ENCODE peak calls at places on chromosomes 3 and 15, in six cellular contexts. One of them, this sample, is unnamed.

GRCh38 chr3:43867673-43868072 is 176.9 kb downstream of the ABHD5 start:
- DNase-seq in A549: no peak
- DNase-seq in body of pancreas: no peak
- DNase-seq in heart left ventricle: no peak
- DNase-seq in tibial artery: no peak
- DNase-seq in CD8-positive, alpha-beta memory T cell: no peak
- DNase-seq in this sample: no peak

GRCh38 chr3:150251654-150252053 is 156.4 kb upstream of the TSC22D2 start:
- DNase-seq in A549: no peak
- DNase-seq in body of pancreas: no peak
- DNase-seq in heart left ventricle: no peak
- DNase-seq in tibial artery: no peak
- DNase-seq in CD8-positive, alpha-beta memory T cell: no peak
- DNase-seq in this sample: peak; percentile 55

GRCh38 chr15:70419046-70419445 is 321.3 kb upstream of the TLE3 start:
- DNase-seq in A549: no peak
- DNase-seq in body of pancreas: no peak
- DNase-seq in heart left ventricle: no peak
- DNase-seq in tibial artery: no peak
- DNase-seq in CD8-positive, alpha-beta memory T cell: no peak
- DNase-seq in this sample: no peak

GRCh38 chr3:52231502-52232278 is 6.2 kb upstream of the TLR9 start:
- DNase-seq in A549: peak; percentile 40
- DNase-seq in body of pancreas: peak; percentile 83
- DNase-seq in heart left ventricle: peak; percentile 80
- DNase-seq in tibial artery: no peak
- DNase-seq in CD8-positive, alpha-beta memory T cell: peak; percentile 87
- DNase-seq in this sample: peak; percentile 65

GRCh38 chr3:66363133-66363532 is 137.7 kb downstream of the LRIG1 start:
- DNase-seq in A549: no peak
- DNase-seq in body of pancreas: no peak
- DNase-seq in heart left ventricle: no peak
- DNase-seq in tibial artery: no peak
- DNase-seq in CD8-positive, alpha-beta memory T cell: no peak
- DNase-seq in this sample: no peak

GRCh38 chr3:38353151-38353550 is 6.6 kb downstream of the XYLB start:
- DNase-seq in A549: no peak
- DNase-seq in body of pancreas: no peak
- DNase-seq in heart left ventricle: no peak
- DNase-seq in tibial artery: no peak
- DNase-seq in CD8-positive, alpha-beta memory T cell: no peak
- DNase-seq in this sample: peak; percentile 45

GRCh38 chr3:188685789-188686188 is 486.0 kb upstream of the TPRG1 start:
- DNase-seq in A549: no peak
- DNase-seq in body of pancreas: no peak
- DNase-seq in heart left ventricle: no peak
- DNase-seq in tibial artery: no peak
- DNase-seq in CD8-positive, alpha-beta memory T cell: no peak
- DNase-seq in this sample: no peak

GRCh38 chr3:12367346-12367745 is 78.5 kb downstream of the PPARG start:
- DNase-seq in A549: no peak
- DNase-seq in body of pancreas: no peak
- DNase-seq in heart left ventricle: no peak
- DNase-seq in tibial artery: no peak
- DNase-seq in CD8-positive, alpha-beta memory T cell: no peak
- DNase-seq in this sample: no peak

GRCh38 chr3:182965861-182966366 is 14.4 kb downstream of the DCUN1D1 start:
- DNase-seq in A549: no peak
- DNase-seq in body of pancreas: no peak
- DNase-seq in heart left ventricle: no peak
- DNase-seq in tibial artery: no peak
- DNase-seq in CD8-positive, alpha-beta memory T cell: no peak
- DNase-seq in this sample: no peak

GRCh38 chr3:142027713-142028112 is 121.6 kb downstream of the TFDP2 start:
- DNase-seq in A549: no peak
- DNase-seq in body of pancreas: peak; percentile 50
- DNase-seq in heart left ventricle: no peak
- DNase-seq in tibial artery: no peak
- DNase-seq in CD8-positive, alpha-beta memory T cell: no peak
- DNase-seq in this sample: peak; percentile 49

GRCh38 chr3:154904328-154904727 is 175.8 kb upstream of the MME start:
- DNase-seq in A549: no peak
- DNase-seq in body of pancreas: no peak
- DNase-seq in heart left ventricle: no peak
- DNase-seq in tibial artery: no peak
- DNase-seq in CD8-positive, alpha-beta memory T cell: no peak
- DNase-seq in this sample: peak; percentile 22

GRCh38 chr3:32438596-32439344 is 47.1 kb downstream of the CMTM7 start:
- DNase-seq in A549: no peak
- DNase-seq in body of pancreas: no peak
- DNase-seq in heart left ventricle: no peak
- DNase-seq in tibial artery: no peak
- DNase-seq in CD8-positive, alpha-beta memory T cell: no peak
- DNase-seq in this sample: no peak

GRCh38 chr3:132433121-132433520 is 15.8 kb downstream of the DNAJC13 start:
- DNase-seq in A549: no peak
- DNase-seq in body of pancreas: no peak
- DNase-seq in heart left ventricle: no peak
- DNase-seq in tibial artery: no peak
- DNase-seq in CD8-positive, alpha-beta memory T cell: no peak
- DNase-seq in this sample: no peak

GRCh38 chr15:78360426-78360825 is 20.3 kb downstream of the CRABP1 start:
- DNase-seq in A549: no peak
- DNase-seq in body of pancreas: no peak
- DNase-seq in heart left ventricle: peak; percentile 69
- DNase-seq in tibial artery: peak; percentile 32
- DNase-seq in CD8-positive, alpha-beta memory T cell: no peak
- DNase-seq in this sample: peak; percentile 34

GRCh38 chr3:155370764-155371503 is 77.5 kb upstream of the STRIT1 start:
- DNase-seq in A549: no peak
- DNase-seq in body of pancreas: no peak
- DNase-seq in heart left ventricle: no peak
- DNase-seq in tibial artery: no peak
- DNase-seq in CD8-positive, alpha-beta memory T cell: no peak
- DNase-seq in this sample: no peak

GRCh38 chr3:146110156-146110555 is 50.8 kb downstream of the PLOD2 start:
- DNase-seq in A549: no peak
- DNase-seq in body of pancreas: no peak
- DNase-seq in heart left ventricle: no peak
- DNase-seq in tibial artery: no peak
- DNase-seq in CD8-positive, alpha-beta memory T cell: no peak
- DNase-seq in this sample: peak; percentile 69
- H3K4me1 ChIP-seq in A549: peaks cover 27% of the 10 kb centered on the region
- H3K4me1 ChIP-seq in body of pancreas: no peaks in the 10 kb centered on the region
- H3K4me1 ChIP-seq in heart left ventricle: no peaks in the 10 kb centered on the region
- H3K4me1 ChIP-seq in tibial artery: no peaks in the 10 kb centered on the region
- H3K4me1 ChIP-seq in CD8-positive, alpha-beta memory T cell: no peaks in the 10 kb centered on the region
- H3K4me1 ChIP-seq in this sample: no peaks in the 10 kb centered on the region

GRCh38 chr3:118354556-118354955 is 680.1 kb downstream of the IGSF11 start:
- DNase-seq in A549: no peak
- DNase-seq in body of pancreas: no peak
- DNase-seq in heart left ventricle: no peak
- DNase-seq in tibial artery: no peak
- DNase-seq in CD8-positive, alpha-beta memory T cell: no peak
- DNase-seq in this sample: no peak
- H3K9me3 ChIP-seq in A549: peaks cover 13% of the 10 kb centered on the region
- H3K9me3 ChIP-seq in body of pancreas: no peaks in the 10 kb centered on the region
- H3K9me3 ChIP-seq in heart left ventricle: no peaks in the 10 kb centered on the region
- H3K9me3 ChIP-seq in tibial artery: peaks cover 5% of the 10 kb centered on the region
- H3K9me3 ChIP-seq in CD8-positive, alpha-beta memory T cell: no peaks in the 10 kb centered on the region
- H3K9me3 ChIP-seq in this sample: no peaks in the 10 kb centered on the region

GRCh38 chr3:102237838-102238237 is 197.0 kb upstream of the ZPLD1 start:
- DNase-seq in A549: no peak
- DNase-seq in body of pancreas: no peak
- DNase-seq in heart left ventricle: no peak
- DNase-seq in tibial artery: no peak
- DNase-seq in CD8-positive, alpha-beta memory T cell: no peak
- DNase-seq in this sample: no peak

GRCh38 chr3:102237181-102237580 is 197.6 kb upstream of the ZPLD1 start:
- DNase-seq in A549: no peak
- DNase-seq in body of pancreas: no peak
- DNase-seq in heart left ventricle: no peak
- DNase-seq in tibial artery: no peak
- DNase-seq in CD8-positive, alpha-beta memory T cell: no peak
- DNase-seq in this sample: no peak

GRCh38 chr3:102230057-102230456 is 204.8 kb upstream of the ZPLD1 start:
- DNase-seq in A549: no peak
- DNase-seq in body of pancreas: no peak
- DNase-seq in heart left ventricle: no peak
- DNase-seq in tibial artery: no peak
- DNase-seq in CD8-positive, alpha-beta memory T cell: no peak
- DNase-seq in this sample: no peak

GRCh38 chr3:102235679-102236078 is 199.1 kb upstream of the ZPLD1 start:
- DNase-seq in A549: no peak
- DNase-seq in body of pancreas: no peak
- DNase-seq in heart left ventricle: no peak
- DNase-seq in tibial artery: no peak
- DNase-seq in CD8-positive, alpha-beta memory T cell: no peak
- DNase-seq in this sample: no peak

DNA sequence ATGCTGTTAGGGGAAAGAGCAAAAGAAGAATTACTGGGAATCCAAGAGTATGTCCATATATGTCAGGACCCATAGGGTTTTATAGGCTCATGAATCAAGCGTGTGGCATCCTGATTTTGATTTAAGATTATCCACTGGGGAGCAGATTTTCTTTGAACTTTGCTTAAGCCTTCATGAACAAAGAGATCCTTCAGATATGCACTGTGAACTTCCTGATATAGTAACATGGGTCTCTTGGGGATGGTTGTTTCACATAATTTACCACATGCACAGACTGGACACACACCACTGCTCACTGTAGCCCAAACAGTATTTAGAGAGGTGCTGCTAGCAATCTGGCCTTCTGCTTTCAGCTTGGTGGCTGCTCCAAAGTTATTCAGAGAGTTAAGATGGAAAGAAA is 200.9 kb upstream of the ZPLD1 start:
- DNase-seq in A549: no peak
- DNase-seq in body of pancreas: no peak
- DNase-seq in heart left ventricle: no peak
- DNase-seq in tibial artery: no peak
- DNase-seq in CD8-positive, alpha-beta memory T cell: no peak
- DNase-seq in this sample: no peak
- H3K4me1 ChIP-seq in A549: peaks cover 6% of the 10 kb centered on the region
- H3K4me1 ChIP-seq in body of pancreas: no peaks in the 10 kb centered on the region
- H3K4me1 ChIP-seq in heart left ventricle: no peaks in the 10 kb centered on the region
- H3K4me1 ChIP-seq in tibial artery: no peaks in the 10 kb centered on the region
- H3K4me1 ChIP-seq in CD8-positive, alpha-beta memory T cell: no peaks in the 10 kb centered on the region
- H3K4me1 ChIP-seq in this sample: no peaks in the 10 kb centered on the region

GRCh38 chr15:25068696-25069095 is 113.9 kb downstream of the SNRPN start:
- DNase-seq in A549: no peak
- DNase-seq in body of pancreas: no peak
- DNase-seq in heart left ventricle: peak; percentile 20
- DNase-seq in tibial artery: no peak
- DNase-seq in CD8-positive, alpha-beta memory T cell: no peak
- DNase-seq in this sample: no peak

GRCh38 chr15:25065876-25066275 is 111.1 kb downstream of the SNRPN start:
- DNase-seq in A549: no peak
- DNase-seq in body of pancreas: no peak
- DNase-seq in heart left ventricle: peak; percentile 8
- DNase-seq in tibial artery: no peak
- DNase-seq in CD8-positive, alpha-beta memory T cell: no peak
- DNase-seq in this sample: no peak

GRCh38 chr15:25067725-25068309 is 113.0 kb downstream of the SNRPN start:
- DNase-seq in A549: no peak
- DNase-seq in body of pancreas: no peak
- DNase-seq in heart left ventricle: no peak
- DNase-seq in tibial artery: no peak
- DNase-seq in CD8-positive, alpha-beta memory T cell: no peak
- DNase-seq in this sample: no peak

GRCh38 chr15:25065286-25065685 is 110.5 kb downstream of the SNRPN start:
- DNase-seq in A549: no peak
- DNase-seq in body of pancreas: no peak
- DNase-seq in heart left ventricle: peak; percentile 6
- DNase-seq in tibial artery: no peak
- DNase-seq in CD8-positive, alpha-beta memory T cell: no peak
- DNase-seq in this sample: no peak

GRCh38 chr15:25066708-25067107 is 111.9 kb downstream of the SNRPN start:
- DNase-seq in A549: no peak
- DNase-seq in body of pancreas: no peak
- DNase-seq in heart left ventricle: peak; percentile 4
- DNase-seq in tibial artery: no peak
- DNase-seq in CD8-positive, alpha-beta memory T cell: no peak
- DNase-seq in this sample: no peak
- H3K9me3 ChIP-seq in A549: peaks cover 83% of the 10 kb centered on the region
- H3K9me3 ChIP-seq in body of pancreas: peaks cover 27% of the 10 kb centered on the region
- H3K9me3 ChIP-seq in heart left ventricle: peaks cover 67% of the 10 kb centered on the region
- H3K9me3 ChIP-seq in tibial artery: peaks cover 100% of the 10 kb centered on the region
- H3K9me3 ChIP-seq in CD8-positive, alpha-beta memory T cell: peaks cover 100% of the 10 kb centered on the region
- H3K9me3 ChIP-seq in this sample: peaks cover 27% of the 10 kb centered on the region

DNA sequence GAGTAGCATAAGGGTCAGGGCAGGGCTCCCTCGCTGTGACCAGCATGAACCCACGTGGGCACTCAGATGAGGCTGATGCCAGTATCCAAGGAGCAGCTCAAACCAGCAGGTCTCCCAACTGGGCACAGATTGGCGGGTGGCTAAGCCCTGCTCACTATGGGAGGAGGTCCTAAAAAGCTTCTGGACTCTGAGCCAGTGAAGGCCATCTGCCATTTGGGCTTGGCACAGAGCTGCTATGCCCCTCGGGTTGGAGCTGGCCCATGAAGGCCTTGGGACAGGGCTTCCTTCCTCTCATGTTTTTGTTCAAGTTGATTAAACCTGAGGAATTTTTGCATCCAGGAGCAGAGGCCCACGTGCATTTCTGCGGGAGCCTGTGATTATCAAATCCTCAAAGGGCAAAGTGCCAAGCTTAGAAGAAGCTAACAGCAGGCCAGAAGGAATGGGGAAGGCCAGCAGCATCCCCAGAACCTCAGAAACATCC is 4.3 kb upstream of the STRA6 start:
- DNase-seq in A549: no peak
- DNase-seq in body of pancreas: no peak
- DNase-seq in heart left ventricle: no peak
- DNase-seq in tibial artery: no peak
- DNase-seq in CD8-positive, alpha-beta memory T cell: no peak
- DNase-seq in this sample: peak; percentile 51
- H3K4me1 ChIP-seq in A549: peaks cover 37% of the 10 kb centered on the region
- H3K4me1 ChIP-seq in body of pancreas: peaks cover 13% of the 10 kb centered on the region
- H3K4me1 ChIP-seq in heart left ventricle: no peaks in the 10 kb centered on the region
- H3K4me1 ChIP-seq in tibial artery: no peaks in the 10 kb centered on the region
- H3K4me1 ChIP-seq in CD8-positive, alpha-beta memory T cell: no peaks in the 10 kb centered on the region
- H3K4me1 ChIP-seq in this sample: peaks cover 38% of the 10 kb centered on the region

GRCh38 chr3:180229113-180229512 is 192.4 kb upstream of the PEX5L start:
- DNase-seq in A549: no peak
- DNase-seq in body of pancreas: no peak
- DNase-seq in heart left ventricle: no peak
- DNase-seq in tibial artery: no peak
- DNase-seq in CD8-positive, alpha-beta memory T cell: no peak
- DNase-seq in this sample: no peak
- H3K9me3 ChIP-seq in A549: no peaks in the 10 kb centered on the region
- H3K9me3 ChIP-seq in body of pancreas: no peaks in the 10 kb centered on the region
- H3K9me3 ChIP-seq in heart left ventricle: no peaks in the 10 kb centered on the region
- H3K9me3 ChIP-seq in tibial artery: peaks cover 21% of the 10 kb centered on the region
- H3K9me3 ChIP-seq in CD8-positive, alpha-beta memory T cell: no peaks in the 10 kb centered on the region
- H3K9me3 ChIP-seq in this sample: no peaks in the 10 kb centered on the region

This sample was measured in cardiac muscle cell.